ENCODE peak calls at places on chromosomes 7 and 10, in eight cellular contexts. A is K562, M is tibial nerve, X is IMR-90, N is GM12878, V is heart left ventricle, T is ovary, Y is transverse colon. B is an unnamed sample. For H3K4me1, the result is how much of the 10 kb centered on the place peaks cover.

GRCh38 chr10:91201213-91201996 is 19.1 kb upstream of the PCGF5 start:
- DNase-seq in A (no peak), M (no peak), X (no peak), N (peak), V (no peak), T (no peak), Y (no peak), B (no peak)

GRCh38 chr7:2554654-2555053 is 670 bp downstream of the BRAT1 start:
- DNase-seq in A (peak), M (no peak), X (no peak), N (no peak), V (no peak), T (no peak), Y (no peak), B (no peak)

GRCh38 chr10:126058507-126058906 is 162.1 kb downstream of the FANK1 start:
- DNase-seq in A (no peak), M (no peak), X (no peak), N (no peak), V (no peak), T (no peak), Y (no peak), B (no peak)

GRCh38 chr7:1586126-1586826 is 16.4 kb upstream of the PSMG3 start:
- DNase-seq in A (peak), M (no peak), X (no peak), N (no peak), V (no peak), T (no peak), Y (no peak), B (no peak)

GRCh38 chr10:35933491-35933890 is 291.4 kb upstream of the FZD8 start:
- DNase-seq in A (no peak), M (no peak), X (no peak), N (no peak), V (no peak), T (no peak), Y (no peak), B (no peak)

GRCh38 chr7:19519443-19519977 is 189.3 kb downstream of the POLR1F start:
- DNase-seq in A (no peak), M (no peak), X (no peak), N (no peak), V (peak), T (no peak), Y (no peak), B (no peak)

GRCh38 chr7:127913686-127914085 is 117.6 kb downstream of the LRRC4 start:
- DNase-seq in A (no peak), M (no peak), X (peak), N (no peak), V (no peak), T (no peak), Y (no peak), B (no peak)

GRCh38 chr7:104946338-104946737 is 67.7 kb upstream of the KMT2E start:
- DNase-seq in A (no peak), M (no peak), X (no peak), N (no peak), V (no peak), T (no peak), Y (no peak), B (no peak)

GRCh38 chr10:95268438-95268837 is 22.4 kb downstream of the PDLIM1 start:
- DNase-seq in A (no peak), M (no peak), X (peak), N (no peak), V (peak), T (peak), Y (no peak), B (no peak)

GRCh38 chr7:21949522-21949921 is 3.8 kb upstream of the CDCA7L start:
- DNase-seq in A (no peak), M (no peak), X (no peak), N (no peak), V (no peak), T (no peak), Y (no peak), B (no peak)

GRCh38 chr10:11548065-11548762 is 63.2 kb downstream of the USP6NL start:
- DNase-seq in A (no peak), M (no peak), X (no peak), N (no peak), V (no peak), T (no peak), Y (no peak), B (no peak)

GRCh38 chr7:26681819-26682418 is 182.5 kb downstream of the SKAP2 start:
- DNase-seq in A (peak), M (no peak), X (peak), N (no peak), V (no peak), T (no peak), Y (no peak), B (no peak)

GRCh38 chr7:117269895-117270294 is 53.0 kb downstream of the WNT2 start:
- DNase-seq in A (no peak), M (no peak), X (peak), N (no peak), V (no peak), T (no peak), Y (no peak), B (no peak)

GRCh38 chr7:111292026-111292430 is 201.1 kb downstream of the LRRN3 start:
- DNase-seq in A (no peak), M (no peak), X (peak), N (no peak), V (no peak), T (no peak), Y (no peak), B (no peak)

GRCh38 chr10:47354162-47354561 is 6.0 kb downstream of the RBP3 start:
- DNase-seq in A (peak), M (no peak), X (peak), N (no peak), V (no peak), T (no peak), Y (no peak), B (no peak)

GRCh38 chr7:135490783-135491182 is 19.1 kb downstream of the CNOT4 start:
- DNase-seq in A (peak), M (no peak), X (peak), N (no peak), V (no peak), T (no peak), Y (no peak), B (no peak)

GRCh38 chr10:31413325-31413724 is 94.3 kb downstream of the ZEB1 start:
- DNase-seq in A (no peak), M (no peak), X (peak), N (no peak), V (no peak), T (no peak), Y (no peak), B (no peak)

GRCh38 chr7:86833360-86833759 is 189.7 kb downstream of the GRM3 start:
- DNase-seq in A (no peak), M (no peak), X (no peak), N (no peak), V (no peak), T (no peak), Y (no peak), B (no peak)

GRCh38 chr7:104982773-104983619 is 31.0 kb upstream of the KMT2E start:
- DNase-seq in A (peak), M (no peak), X (no peak), N (no peak), V (no peak), T (no peak), Y (no peak), B (no peak)

GRCh38 chr7:7816084-7816483 is 97.7 kb upstream of the RPA3 start:
- DNase-seq in A (no peak), M (no peak), X (no peak), N (peak), V (no peak), T (no peak), Y (no peak), B (no peak)

GRCh38 chr7:90720970-90721768 is 125.0 kb downstream of the CDK14 start:
- DNase-seq in A (no peak), M (peak), X (peak), N (no peak), V (no peak), T (peak), Y (peak), B (no peak)

GRCh38 chr10:86261470-86261869 is 105.1 kb downstream of the GRID1 start:
- DNase-seq in A (no peak), M (no peak), X (no peak), N (no peak), V (no peak), T (no peak), Y (no peak), B (no peak)

GRCh38 chr7:116671681-116672595 is at the start of gene MET:
- DNase-seq in A (peak), M (peak), X (peak), N (no peak), V (peak), T (peak), Y (peak), B (no peak)

GRCh38 chr7:73829505-73829904 is 1.3 kb upstream of the CLDN4 start:
- DNase-seq in A (no peak), M (no peak), X (no peak), N (no peak), V (no peak), T (no peak), Y (peak), B (no peak)

GRCh38 chr7:73827568-73828106 is 3.2 kb upstream of the CLDN4 start:
- DNase-seq in A (no peak), M (no peak), X (no peak), N (no peak), V (peak), T (no peak), Y (peak), B (no peak)

GRCh38 chr7:73829921-73830617 is 727 bp upstream of the CLDN4 start:
- DNase-seq in A (no peak), M (no peak), X (no peak), N (no peak), V (no peak), T (no peak), Y (peak), B (no peak)

GRCh38 chr7:73828972-73829371 is 1.8 kb upstream of the CLDN4 start:
- DNase-seq in A (no peak), M (no peak), X (no peak), N (no peak), V (no peak), T (no peak), Y (no peak), B (no peak)

DNA sequence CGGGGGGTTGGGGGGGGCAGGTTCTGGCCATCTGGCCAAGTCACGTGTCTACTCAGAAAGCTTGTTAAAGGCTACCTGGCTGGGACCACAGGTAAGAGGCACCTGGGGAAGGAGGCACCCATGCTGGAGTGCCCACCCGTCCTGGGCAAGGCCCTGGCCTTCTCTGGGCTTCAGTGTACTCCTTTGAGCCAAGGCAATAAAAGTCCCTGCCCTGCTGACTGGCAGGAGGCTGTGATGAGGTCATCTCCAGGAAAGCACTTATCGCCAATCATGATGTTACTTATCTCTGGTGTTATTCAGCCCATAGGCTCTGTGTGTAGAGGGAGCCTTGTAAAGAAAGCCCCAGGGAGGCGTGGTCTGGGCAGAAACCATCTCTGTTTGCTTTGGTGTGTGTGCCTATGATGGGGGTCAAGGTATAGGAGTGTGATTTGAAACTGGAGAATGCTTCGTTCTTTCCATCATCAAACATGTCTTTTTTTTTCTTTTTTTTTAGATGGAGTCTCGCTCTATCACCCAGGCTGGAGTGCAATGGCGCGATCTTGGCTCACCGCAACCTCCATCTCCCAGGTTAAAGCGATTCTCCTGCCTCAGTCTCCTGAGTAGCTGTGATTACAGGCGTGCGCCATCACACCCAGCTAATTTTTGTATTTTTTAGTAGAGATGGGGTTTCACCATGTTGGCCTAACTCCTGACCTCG is 2.5 kb upstream of the CLDN4 start:
- DNase-seq in A (peak), M (no peak), X (peak), N (no peak), V (no peak), T (no peak), Y (peak), B (no peak)
- TF ChIP-seq POLR2A in A (no peak), M (no peak), X (no peak), N (no peak), V (no peak), T (no peak), Y (peak), B (no peak)

DNA sequence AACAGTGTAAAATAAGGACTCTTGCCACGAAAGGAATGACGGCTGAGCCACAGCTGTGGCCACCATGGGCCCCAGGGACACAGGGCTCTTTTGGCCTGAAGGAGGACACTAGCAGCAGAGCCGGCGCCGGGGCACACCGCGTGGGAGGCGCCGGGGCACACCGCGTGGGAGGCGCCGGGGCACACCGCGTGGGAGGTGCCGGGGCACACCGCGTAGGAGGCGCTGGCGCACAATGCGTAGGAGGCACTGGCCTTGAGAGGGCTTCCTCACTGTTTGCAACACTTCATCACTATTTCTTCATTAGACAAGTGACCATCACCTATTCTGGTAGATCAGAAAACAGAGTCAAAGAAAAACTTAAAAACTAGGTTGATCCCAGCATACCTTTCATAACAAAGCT is 23.4 kb downstream of the ESYT2 start:
- DNase-seq in A (no peak), M (no peak), X (no peak), N (no peak), V (no peak), T (no peak), Y (no peak), B (no peak)
- H3K4me1 ChIP-seq in A (under half), M (under half), X (under half), N (under half), V (under half), T (under half), Y (under half), B (under half)

GRCh38 chr7:6106140-6106904 is 75.1 kb downstream of the ANKRD61 start:
- DNase-seq in A (no peak), M (no peak), X (peak), N (no peak), V (no peak), T (peak), Y (peak), B (no peak)
- H3K4me3 ChIP-seq in A (peak), M (peak), X (peak), N (peak), V (peak), T (peak), Y (peak), B (peak)

GRCh38 chr7:99372275-99373085 is 2.0 kb upstream of the ARPC1B start:
- DNase-seq in A (no peak), M (no peak), X (peak), N (no peak), V (no peak), T (no peak), Y (peak), B (no peak)
- TF ChIP-seq POLR2A in A (no peak), M (no peak), X (no peak), N (no peak), V (no peak), T (no peak), Y (no peak), B (no peak)

GRCh38 chr10:71881956-71882355 is 30.9 kb upstream of the PSAP start:
- DNase-seq in A (no peak), M (no peak), X (no peak), N (no peak), V (no peak), T (no peak), Y (no peak), B (no peak)

GRCh38 chr10:71880425-71881306 is 29.6 kb upstream of the PSAP start:
- DNase-seq in A (no peak), M (no peak), X (no peak), N (no peak), V (peak), T (no peak), Y (no peak), B (no peak)

GRCh38 chr10:71873582-71874182 is 22.6 kb upstream of the PSAP start:
- DNase-seq in A (no peak), M (no peak), X (no peak), N (peak), V (no peak), T (no peak), Y (no peak), B (no peak)

GRCh38 chr10:71878327-71879034 is 27.4 kb upstream of the PSAP start:
- DNase-seq in A (peak), M (no peak), X (no peak), N (no peak), V (peak), T (no peak), Y (no peak), B (no peak)

DNA sequence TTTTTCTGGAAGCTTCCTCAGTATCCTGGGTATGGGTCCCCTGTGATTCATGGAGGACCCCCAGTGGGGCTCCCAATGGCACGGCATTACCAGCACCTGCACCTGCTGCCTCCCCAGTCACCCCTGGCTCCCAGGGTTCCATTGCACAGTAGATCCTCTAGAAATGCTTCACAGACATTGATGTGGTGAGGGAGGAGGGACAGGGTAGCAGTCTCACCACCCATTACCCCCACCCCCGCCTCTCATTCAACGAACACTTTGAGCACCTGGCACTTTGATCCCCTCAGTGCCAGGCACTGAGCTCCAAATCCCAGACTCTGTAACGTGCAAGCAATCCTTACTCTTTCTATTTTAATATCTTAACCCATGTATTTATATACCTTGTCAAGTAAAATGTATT is 26.8 kb upstream of the PSAP start:
- DNase-seq in A (no peak), M (no peak), X (no peak), N (no peak), V (no peak), T (no peak), Y (no peak), B (no peak)
- H3K4me1 ChIP-seq in A (under half), M (under half), X (under half), N (under half), V (under half), T (under half), Y (under half), B (under half)

GRCh38 chr10:80122746-80123145 is 9.8 kb upstream of the PLAC9 start:
- DNase-seq in A (no peak), M (no peak), X (no peak), N (no peak), V (no peak), T (no peak), Y (no peak), B (no peak)
- H3K4me3 ChIP-seq in A (no peak), M (no peak), X (no peak), N (no peak), V (no peak), T (no peak), Y (no peak), B (no peak)

GRCh38 chr10:101535949-101536348 is 52.1 kb downstream of the POLL start:
- DNase-seq in A (peak), M (no peak), X (no peak), N (no peak), V (no peak), T (no peak), Y (no peak), B (no peak)
- TF ChIP-seq POLR2A in A (no peak), M (no peak), X (no peak), N (no peak), V (no peak), T (no peak), Y (no peak), B (no peak)

GRCh38 chr10:4130685-4131084 is 345.7 kb upstream of the KLF6 start:
- DNase-seq in A (no peak), M (no peak), X (no peak), N (no peak), V (no peak), T (no peak), Y (no peak), B (no peak)
- H3K4me1 ChIP-seq in A (under half), M (under half), X (under half), N (under half), V (under half), T (under half), Y (under half), B (under half)

DNA sequence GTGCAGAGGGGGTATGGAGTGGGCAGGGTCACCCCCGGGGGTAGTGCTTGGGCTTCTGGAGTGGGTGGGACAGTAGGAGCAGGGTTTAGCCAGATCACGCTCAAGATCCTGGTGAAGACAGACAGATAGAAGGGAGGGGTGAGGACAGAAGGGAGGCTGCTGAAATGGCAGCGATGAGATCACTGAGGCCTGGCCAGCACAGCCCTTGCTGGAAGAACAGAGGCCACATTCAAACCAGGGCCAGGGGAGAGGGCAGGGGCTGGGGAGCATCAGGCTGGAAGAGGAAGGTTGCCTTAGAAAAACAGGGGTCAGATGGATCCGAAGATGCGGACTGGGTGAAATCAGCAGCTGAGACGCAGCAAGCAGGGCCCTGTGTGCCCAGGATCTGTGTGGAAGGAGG is 105.9 kb downstream of the GRB10 start:
- DNase-seq in A (no peak), M (no peak), X (no peak), N (no peak), V (no peak), T (no peak), Y (no peak), B (no peak)
- H3K4me3 ChIP-seq in A (no peak), M (no peak), X (no peak), N (no peak), V (no peak), T (no peak), Y (no peak), B (no peak)

DNA sequence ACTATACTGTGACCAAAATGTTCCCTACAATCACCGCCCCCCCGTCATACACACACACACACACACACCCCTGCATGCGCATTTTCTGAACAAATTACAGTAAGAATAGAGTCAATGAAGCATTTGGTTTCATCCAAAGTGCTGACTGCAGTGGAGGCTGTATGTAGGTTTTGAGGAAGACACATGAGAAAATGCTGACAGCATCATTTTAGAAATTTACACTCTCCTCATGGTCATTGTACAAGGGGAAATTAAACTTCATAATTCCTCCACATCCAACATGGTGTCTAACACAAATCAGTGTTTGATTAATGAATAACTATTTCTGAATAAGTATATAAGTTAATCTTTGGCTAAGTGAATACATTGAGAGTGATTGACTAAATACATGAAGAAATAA is 1126.8 kb upstream of the PHF14 start:
- DNase-seq in A (no peak), M (no peak), X (no peak), N (no peak), V (no peak), T (no peak), Y (no peak), B (no peak)
- TF ChIP-seq POLR2A in A (no peak), M (no peak), X (no peak), N (no peak), V (no peak), T (no peak), Y (no peak), B (no peak)